ENCODE peak calls at places on chromosomes 7 and 10, in seven cellular contexts. One of them, this sample, is unnamed. For H3K36me3, the result is how much of the 10 kb centered on the place peaks cover.

GRCh38 chr10:60606343-60607080 is 171.8 kb upstream of the CDK1 start:
- DNase-seq in IMR-90: peak
- DNase-seq in hepatocyte: peak
- DNase-seq in GM23338: no peak
- DNase-seq in HCT116: no peak
- DNase-seq in fibroblast of lung: peak
- DNase-seq in neuronal stem cell: no peak
- DNase-seq in this sample: no peak

GRCh38 chr7:106952658-106953231 is 87.7 kb downstream of the PIK3CG start:
- DNase-seq in hepatocyte: no peak
- DNase-seq in HCT116: no peak
- DNase-seq in neuronal stem cell: no peak
- DNase-seq in fibroblast of lung: no peak
- DNase-seq in IMR-90: no peak
- DNase-seq in GM23338: no peak
- DNase-seq in this sample: no peak

GRCh38 chr10:132467464-132468149 is 70.0 kb upstream of the INPP5A start:
- DNase-seq in fibroblast of lung: no peak
- DNase-seq in HCT116: no peak
- DNase-seq in neuronal stem cell: no peak
- DNase-seq in hepatocyte: no peak
- DNase-seq in IMR-90: no peak
- DNase-seq in GM23338: no peak
- DNase-seq in this sample: peak

GRCh38 chr10:98404571-98405396 is 10.2 kb downstream of the PYROXD2 start:
- DNase-seq in neuronal stem cell: no peak
- DNase-seq in fibroblast of lung: peak
- DNase-seq in hepatocyte: no peak
- DNase-seq in GM23338: no peak
- DNase-seq in HCT116: no peak
- DNase-seq in IMR-90: peak
- DNase-seq in this sample: peak

GRCh38 chr10:4383683-4384082 is 442.3 kb upstream of the AKR1E2 start:
- DNase-seq in fibroblast of lung: peak
- DNase-seq in neuronal stem cell: no peak
- DNase-seq in hepatocyte: no peak
- DNase-seq in HCT116: no peak
- DNase-seq in GM23338: no peak
- DNase-seq in IMR-90: peak
- DNase-seq in this sample: no peak

GRCh38 chr10:48526371-48526821 is 78.5 kb downstream of the ARHGAP22 start:
- DNase-seq in hepatocyte: peak
- DNase-seq in fibroblast of lung: peak
- DNase-seq in neuronal stem cell: peak
- DNase-seq in IMR-90: peak
- DNase-seq in HCT116: no peak
- DNase-seq in GM23338: no peak
- DNase-seq in this sample: no peak

GRCh38 chr10:110036640-110037039 is 28.9 kb downstream of the ADD3 start:
- DNase-seq in fibroblast of lung: no peak
- DNase-seq in hepatocyte: no peak
- DNase-seq in neuronal stem cell: no peak
- DNase-seq in HCT116: no peak
- DNase-seq in GM23338: no peak
- DNase-seq in IMR-90: no peak
- DNase-seq in this sample: no peak

GRCh38 chr7:97499204-97499603 is 232.7 kb upstream of the TAC1 start:
- DNase-seq in neuronal stem cell: peak
- DNase-seq in GM23338: peak
- DNase-seq in hepatocyte: peak
- DNase-seq in fibroblast of lung: no peak
- DNase-seq in HCT116: peak
- DNase-seq in IMR-90: no peak
- DNase-seq in this sample: peak

GRCh38 chr7:43750016-43750887 is 8.2 kb upstream of the BLVRA start:
- DNase-seq in HCT116: no peak
- DNase-seq in IMR-90: peak
- DNase-seq in GM23338: no peak
- DNase-seq in neuronal stem cell: no peak
- DNase-seq in hepatocyte: no peak
- DNase-seq in fibroblast of lung: peak
- DNase-seq in this sample: no peak

GRCh38 chr7:64867863-64868440 is 35.1 kb upstream of the ZNF273 start:
- DNase-seq in GM23338: no peak
- DNase-seq in fibroblast of lung: no peak
- DNase-seq in hepatocyte: no peak
- DNase-seq in IMR-90: no peak
- DNase-seq in HCT116: no peak
- DNase-seq in neuronal stem cell: no peak
- DNase-seq in this sample: no peak

GRCh38 chr7:63065684-63066083 is 933.0 kb upstream of the ZNF722 start:
- DNase-seq in hepatocyte: no peak
- DNase-seq in fibroblast of lung: no peak
- DNase-seq in IMR-90: no peak
- DNase-seq in HCT116: no peak
- DNase-seq in neuronal stem cell: no peak
- DNase-seq in GM23338: no peak
- DNase-seq in this sample: no peak

GRCh38 chr7:75985009-75985517 is 9.3 kb downstream of the TMEM120A start:
- DNase-seq in IMR-90: no peak
- DNase-seq in neuronal stem cell: no peak
- DNase-seq in HCT116: no peak
- DNase-seq in GM23338: no peak
- DNase-seq in fibroblast of lung: no peak
- DNase-seq in hepatocyte: peak
- DNase-seq in this sample: no peak

GRCh38 chr7:75982306-75983064 is 11.9 kb downstream of the TMEM120A start:
- DNase-seq in HCT116: no peak
- DNase-seq in GM23338: no peak
- DNase-seq in neuronal stem cell: no peak
- DNase-seq in fibroblast of lung: no peak
- DNase-seq in hepatocyte: peak
- DNase-seq in IMR-90: no peak
- DNase-seq in this sample: no peak

GRCh38 chr7:75983471-75984129 is 10.8 kb downstream of the TMEM120A start:
- DNase-seq in IMR-90: no peak
- DNase-seq in HCT116: no peak
- DNase-seq in hepatocyte: no peak
- DNase-seq in GM23338: no peak
- DNase-seq in fibroblast of lung: no peak
- DNase-seq in neuronal stem cell: no peak
- DNase-seq in this sample: no peak

GRCh38 chr7:75985518-75986146 is 8.8 kb downstream of the TMEM120A start:
- DNase-seq in GM23338: no peak
- DNase-seq in neuronal stem cell: no peak
- DNase-seq in IMR-90: no peak
- DNase-seq in hepatocyte: peak
- DNase-seq in HCT116: no peak
- DNase-seq in fibroblast of lung: no peak
- DNase-seq in this sample: no peak

DNA sequence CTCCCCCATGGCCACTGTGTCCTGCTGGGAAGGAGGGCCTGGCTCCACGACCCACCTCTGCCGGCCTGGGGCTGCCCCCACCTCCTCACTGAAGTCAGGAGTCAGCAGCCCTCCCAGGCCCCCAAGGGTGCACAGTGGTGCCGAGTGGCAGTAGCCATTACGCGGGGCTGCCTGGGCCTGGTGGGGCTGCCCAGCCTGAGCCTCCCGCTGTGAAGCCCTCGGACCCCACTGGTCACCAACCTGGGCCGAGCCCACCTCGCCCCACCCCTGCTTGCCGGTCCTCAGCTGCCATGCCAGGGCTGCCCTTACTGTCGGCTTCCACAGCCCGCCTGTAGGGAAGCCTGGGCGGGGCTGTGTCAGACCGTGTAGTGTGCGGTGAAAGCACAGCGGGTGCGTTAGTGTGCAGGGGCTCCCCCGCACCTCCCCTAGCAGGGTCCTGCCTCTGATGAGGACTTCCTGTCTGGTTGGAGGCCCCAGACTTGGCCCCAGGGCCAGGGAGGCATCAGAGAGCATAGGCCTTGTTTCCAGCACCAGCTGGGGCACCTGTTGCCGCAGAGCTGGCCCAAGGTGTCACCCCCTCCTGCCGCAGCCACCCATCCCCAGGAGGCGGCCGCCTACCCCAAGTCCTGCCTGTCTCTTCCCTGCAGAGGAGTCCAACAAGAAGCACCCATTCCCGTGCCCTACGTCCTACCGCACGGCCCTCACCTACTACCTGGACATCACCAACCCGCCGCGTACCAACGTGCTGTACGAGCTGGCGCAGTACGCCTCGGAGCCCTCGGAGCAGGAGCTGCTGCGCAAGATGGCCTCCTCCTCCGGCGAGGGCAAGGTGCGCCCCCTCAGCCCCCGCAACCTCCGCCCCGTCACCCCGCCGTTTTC is 10.0 kb downstream of the TMEM120A start:
- DNase-seq in GM23338: no peak
- DNase-seq in HCT116: no peak
- DNase-seq in IMR-90: no peak
- DNase-seq in hepatocyte: peak
- DNase-seq in neuronal stem cell: no peak
- DNase-seq in fibroblast of lung: no peak
- DNase-seq in this sample: no peak
- H3K36me3 ChIP-seq in GM23338: under half
- H3K36me3 ChIP-seq in HCT116: under half
- H3K36me3 ChIP-seq in IMR-90: half or more
- H3K36me3 ChIP-seq in hepatocyte: under half
- H3K36me3 ChIP-seq in neuronal stem cell: half or more
- H3K36me3 ChIP-seq in fibroblast of lung: under half
- H3K36me3 ChIP-seq in this sample: under half

DNA sequence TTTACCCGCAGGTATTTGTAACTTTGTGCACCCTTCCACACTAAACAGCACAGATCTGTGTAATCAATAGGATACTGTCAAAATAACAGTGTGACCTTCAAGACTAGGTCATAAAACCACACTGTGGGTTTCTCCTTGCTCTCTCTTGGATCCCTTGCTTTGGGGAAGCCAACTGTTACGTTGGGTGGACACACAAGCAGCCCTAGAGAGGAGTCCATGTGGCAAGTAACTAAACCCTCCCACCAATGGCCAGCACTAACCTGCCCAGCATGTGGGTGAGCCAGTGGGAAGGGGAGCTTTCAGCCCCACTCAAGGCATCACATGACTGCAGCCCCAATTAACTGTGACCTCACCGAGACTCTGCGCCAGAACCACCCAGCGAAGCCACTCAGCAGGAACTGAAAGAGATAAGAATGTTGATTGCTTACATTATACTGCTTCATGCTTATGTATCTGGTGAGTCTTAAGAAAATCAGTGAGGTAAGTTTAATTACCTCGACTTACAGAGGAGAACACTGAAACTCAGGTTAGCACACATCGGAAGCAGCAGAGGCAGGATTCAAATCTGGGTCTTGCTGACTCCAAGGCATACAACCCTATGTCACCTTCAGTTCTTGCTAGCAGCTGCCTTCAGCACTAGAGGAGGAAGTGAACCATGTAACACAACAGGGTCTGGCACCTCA is 9.4 kb upstream of the ZC3HAV1 start:
- DNase-seq in hepatocyte: peak
- DNase-seq in GM23338: no peak
- DNase-seq in neuronal stem cell: no peak
- DNase-seq in HCT116: no peak
- DNase-seq in fibroblast of lung: peak
- DNase-seq in IMR-90: peak
- DNase-seq in this sample: no peak
- H3K4me2 ChIP-seq in hepatocyte: peak
- H3K4me2 ChIP-seq in GM23338: no peak
- H3K4me2 ChIP-seq in neuronal stem cell: no peak
- H3K4me2 ChIP-seq in HCT116: peak
- H3K4me2 ChIP-seq in fibroblast of lung: no peak
- H3K4me2 ChIP-seq in IMR-90: no peak
- H3K4me2 ChIP-seq in this sample: peak

DNA sequence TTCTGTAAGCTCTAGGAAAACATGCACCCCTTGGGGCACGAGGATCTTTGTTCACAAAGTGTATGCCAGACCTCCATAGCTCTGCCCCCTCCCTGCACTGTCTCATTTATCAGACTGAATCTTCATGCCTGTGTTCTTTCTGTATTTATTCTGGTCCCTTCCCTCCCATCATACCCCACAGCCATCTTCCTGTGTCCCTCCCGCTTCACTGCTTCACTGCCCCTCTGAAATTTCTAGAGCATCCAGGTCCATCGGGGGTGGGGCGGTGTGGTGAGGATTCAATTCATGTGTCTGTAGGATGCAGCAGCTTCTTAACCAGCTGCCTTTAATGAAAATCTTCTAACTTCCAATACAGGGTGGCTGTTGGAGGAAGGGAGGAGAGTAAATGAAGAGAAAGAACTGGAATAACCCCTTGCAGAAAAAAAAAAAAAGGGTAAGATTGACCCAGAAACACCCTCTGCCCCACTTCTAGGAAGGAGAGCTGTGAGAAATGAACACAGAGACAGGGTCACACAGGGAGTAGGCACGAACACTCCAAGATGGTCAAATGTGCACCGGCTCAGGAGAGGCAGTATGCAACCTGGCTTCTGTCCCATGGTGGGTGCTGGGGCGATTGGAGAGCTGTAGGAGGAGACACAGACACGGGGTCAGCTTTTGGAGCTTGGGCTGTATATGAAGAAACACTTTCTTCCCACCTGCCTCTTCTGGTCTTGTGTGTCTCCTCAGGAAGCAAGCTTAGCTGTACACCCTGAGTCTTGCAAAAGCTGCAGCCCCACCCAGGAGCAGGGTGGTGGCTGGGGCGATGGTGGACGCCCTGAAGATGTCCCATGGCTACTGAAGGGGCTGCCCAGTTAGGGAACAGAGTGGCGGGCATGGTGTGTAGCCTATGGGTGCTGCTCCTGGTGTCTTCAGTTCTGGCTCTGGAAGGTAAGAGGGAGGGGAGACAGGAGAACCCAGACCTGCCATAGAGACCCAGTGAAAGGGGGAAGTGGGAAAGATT is 7.8 kb downstream of the EPHB6 start:
- DNase-seq in hepatocyte: no peak
- DNase-seq in HCT116: no peak
- DNase-seq in IMR-90: no peak
- DNase-seq in neuronal stem cell: no peak
- DNase-seq in fibroblast of lung: no peak
- DNase-seq in GM23338: no peak
- DNase-seq in this sample: no peak
- H3K36me3 ChIP-seq in hepatocyte: under half
- H3K36me3 ChIP-seq in HCT116: under half
- H3K36me3 ChIP-seq in IMR-90: under half
- H3K36me3 ChIP-seq in neuronal stem cell: under half
- H3K36me3 ChIP-seq in fibroblast of lung: under half
- H3K36me3 ChIP-seq in GM23338: under half
- H3K36me3 ChIP-seq in this sample: under half

DNA sequence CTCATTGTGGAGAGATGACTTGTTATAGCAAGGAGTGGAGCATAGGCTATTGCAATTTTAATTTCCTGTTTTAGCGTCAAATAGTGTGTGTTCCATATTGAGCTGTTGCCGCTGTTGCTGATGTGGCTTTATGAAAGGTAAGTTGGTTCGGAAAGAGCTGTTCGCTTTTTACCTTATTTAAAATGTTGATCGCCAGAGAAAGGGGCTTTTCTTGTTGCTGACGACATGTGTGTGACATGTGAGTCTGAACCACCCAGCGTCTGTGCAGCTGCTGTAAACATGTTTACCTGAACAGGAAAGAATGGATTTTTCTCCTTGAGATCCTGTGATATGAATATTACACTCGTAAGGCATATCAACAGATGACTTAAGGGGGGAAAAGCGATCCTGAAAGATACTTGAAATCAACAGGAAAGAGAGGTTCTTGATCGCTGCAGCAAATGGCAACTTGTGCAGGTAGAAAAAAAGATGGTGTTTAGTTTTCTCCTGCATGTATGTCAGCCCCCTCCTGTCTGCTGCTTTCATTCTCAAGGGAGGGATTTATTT is 2.5 kb downstream of the ZEB1 start:
- DNase-seq in HCT116: no peak
- DNase-seq in fibroblast of lung: peak
- DNase-seq in hepatocyte: no peak
- DNase-seq in GM23338: peak
- DNase-seq in neuronal stem cell: no peak
- DNase-seq in IMR-90: peak
- DNase-seq in this sample: no peak
- H3K4me2 ChIP-seq in HCT116: no peak
- H3K4me2 ChIP-seq in fibroblast of lung: peak
- H3K4me2 ChIP-seq in hepatocyte: peak
- H3K4me2 ChIP-seq in GM23338: peak
- H3K4me2 ChIP-seq in neuronal stem cell: peak
- H3K4me2 ChIP-seq in IMR-90: peak
- H3K4me2 ChIP-seq in this sample: no peak